ENCODE peak calls at places on chromosomes 7 and 10, in ten cellular contexts. X, I, T, V, A, E, F, H, U and P are unnamed samples.

GRCh38 chr10:127041561-127041960 is 136.3 kb downstream of the DOCK1 start:
- DNase-seq in X (peak; percentile 90), I (no peak), T (no peak), V (no peak), A (peak; percentile 95), E (no peak), F (no peak), H (no peak), U (no peak), P (no peak)

GRCh38 chr7:151680810-151681209 is 161.1 kb upstream of the RHEB start:
- DNase-seq in X (no peak), I (no peak), T (no peak), V (no peak), A (peak; percentile 74), E (no peak), F (no peak), H (no peak), U (no peak), P (peak; percentile 87)

GRCh38 chr7:90709501-90710465 is 113.7 kb downstream of the CDK14 start:
- DNase-seq in X (peak; percentile 68), I (no peak), T (peak; percentile 89), V (peak; percentile 55), A (peak; percentile 78), E (no peak), F (no peak), H (no peak), U (peak; percentile 34), P (no peak)

GRCh38 chr7:30926323-30926722 is 14.7 kb downstream of the AQP1 start:
- DNase-seq in X (no peak), I (no peak), T (no peak), V (peak; percentile 7), A (no peak), E (no peak), F (peak; percentile 4), H (peak; percentile 31), U (peak; percentile 40), P (peak; percentile 41)

GRCh38 chr7:5484921-5485320 is 61.3 kb upstream of the TNRC18 start:
- DNase-seq in X (no peak), I (no peak), T (no peak), V (no peak), A (no peak), E (no peak), F (no peak), H (no peak), U (no peak), P (no peak)

GRCh38 chr7:104093127-104093526 is 103.7 kb upstream of the RELN start:
- DNase-seq in X (no peak), I (no peak), T (no peak), V (no peak), A (no peak), E (no peak), F (no peak), H (no peak), U (no peak), P (no peak)

GRCh38 chr7:50339990-50340500 is 35.5 kb downstream of the IKZF1 start:
- DNase-seq in X (no peak), I (peak; percentile 10), T (peak; percentile 76), V (no peak), A (no peak), E (no peak), F (peak; percentile 64), H (no peak), U (no peak), P (no peak)

GRCh38 chr10:11140963-11141362 is 123.3 kb downstream of the CELF2 start:
- DNase-seq in X (no peak), I (no peak), T (no peak), V (no peak), A (no peak), E (no peak), F (no peak), H (no peak), U (no peak), P (no peak)

DNA sequence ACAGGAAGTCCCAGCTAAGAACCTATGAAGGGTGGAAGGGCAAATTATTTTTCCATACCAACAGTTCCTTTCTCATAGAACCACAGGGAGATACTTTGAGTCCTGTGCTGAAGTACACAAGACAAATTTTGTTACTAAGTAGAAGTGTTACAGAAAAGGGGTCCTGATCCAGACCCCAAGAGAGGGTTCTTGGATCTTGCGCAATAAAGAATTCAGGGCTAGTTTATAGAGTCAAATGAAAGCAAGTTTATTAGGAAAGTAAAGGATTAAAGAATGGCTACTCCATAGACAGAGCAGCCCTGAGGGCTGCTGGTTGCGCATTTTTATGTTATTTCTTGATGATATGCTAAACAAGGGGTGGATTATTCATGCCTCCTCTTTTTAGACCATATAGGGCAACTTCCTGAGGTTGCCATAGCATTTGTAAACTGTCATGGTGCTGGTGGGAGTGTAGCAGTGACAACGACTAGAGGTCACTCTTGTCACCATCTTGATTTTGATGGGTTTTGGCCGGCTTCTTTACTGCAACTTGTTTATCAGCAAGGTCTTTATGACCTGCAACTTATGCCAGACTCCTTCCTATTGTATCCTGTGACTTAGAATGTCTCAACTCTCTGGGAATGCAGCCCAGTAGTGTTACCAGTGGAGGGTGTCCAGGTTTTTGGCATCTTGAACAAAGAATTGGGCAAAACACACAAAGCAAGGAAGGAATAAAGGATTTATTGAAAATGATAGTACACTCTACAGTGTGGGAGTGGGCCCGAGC is 409.4 kb downstream of the SH2D4B start:
- DNase-seq in X (no peak), I (no peak), T (no peak), V (no peak), A (no peak), E (no peak), F (no peak), H (no peak), U (peak; percentile 22), P (no peak)
- TF ChIP-seq CTCF in X (no peak), I (no peak), T (no peak), V (no peak), A (no peak), E (no peak), F (no peak), H (no peak), U (no peak), P (no peak)

GRCh38 chr7:34036972-34037792 is 131.8 kb downstream of the BMPER start:
- DNase-seq in X (no peak), I (no peak), T (no peak), V (no peak), A (no peak), E (peak; percentile 21), F (no peak), H (no peak), U (no peak), P (no peak)

GRCh38 chr7:34036069-34036920 is 131.0 kb downstream of the BMPER start:
- DNase-seq in X (peak; percentile 58), I (no peak), T (no peak), V (peak; percentile 55), A (peak; percentile 33), E (peak; percentile 84), F (no peak), H (no peak), U (peak; percentile 55), P (no peak)

GRCh38 chr7:34042406-34042805 is 137.1 kb downstream of the BMPER start:
- DNase-seq in X (peak; percentile 64), I (no peak), T (no peak), V (no peak), A (peak; percentile 49), E (no peak), F (no peak), H (no peak), U (no peak), P (no peak)

GRCh38 chr7:34041716-34042115 is 136.4 kb downstream of the BMPER start:
- DNase-seq in X (peak; percentile 55), I (no peak), T (no peak), V (no peak), A (peak; percentile 47), E (no peak), F (no peak), H (no peak), U (no peak), P (no peak)

DNA sequence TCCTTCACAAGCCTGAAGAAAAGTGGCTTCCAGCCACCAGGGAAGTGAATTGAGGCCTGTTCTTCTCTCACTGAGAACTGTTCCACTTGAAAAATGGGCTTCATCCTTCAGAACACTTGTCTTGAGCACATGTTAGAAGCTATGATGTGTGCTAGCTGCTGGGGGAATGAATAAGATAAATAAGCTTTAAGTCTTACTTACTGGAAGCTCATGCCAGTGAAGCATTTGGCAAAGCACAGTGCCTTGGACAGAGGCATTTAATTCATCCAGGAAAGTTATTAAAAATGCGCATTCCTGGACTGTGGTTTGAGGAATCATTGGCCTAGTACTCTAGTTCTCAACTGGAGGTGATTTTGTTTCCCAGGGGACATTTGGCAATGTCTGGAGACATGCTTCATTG is 133.7 kb downstream of the BMPER start:
- DNase-seq in X (peak; percentile 87), I (no peak), T (no peak), V (no peak), A (peak; percentile 48), E (no peak), F (no peak), H (no peak), U (no peak), P (no peak)
- H3K4me3 ChIP-seq in X (no peak overlapping the region), I (no peak overlapping the region), T (no peak overlapping the region), V (no peak overlapping the region), A (no peak overlapping the region), E (no peak overlapping the region), F (no peak overlapping the region), H (no peak overlapping the region), U (no peak overlapping the region), P (no peak overlapping the region)

DNA sequence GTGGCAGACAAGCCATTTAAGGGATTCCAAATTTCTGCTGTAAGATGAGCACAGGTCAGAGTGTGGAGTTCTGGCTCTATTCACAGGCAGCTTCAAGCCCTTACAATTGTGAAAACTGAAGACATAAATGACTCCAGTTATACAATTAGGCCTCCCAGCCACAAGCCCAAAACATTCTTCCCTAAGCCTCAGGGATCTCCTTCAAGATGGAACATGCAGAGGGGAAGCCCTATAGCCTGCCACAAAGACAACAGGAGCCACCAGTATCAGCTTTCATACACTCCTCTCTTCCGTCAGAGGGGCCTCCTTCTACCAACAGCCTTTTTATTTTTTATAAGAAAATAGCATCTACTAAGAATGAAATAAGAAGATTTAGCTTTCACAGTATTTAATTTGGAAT is 46.5 kb downstream of the DLD start:
- DNase-seq in X (no peak), I (no peak), T (no peak), V (no peak), A (no peak), E (no peak), F (no peak), H (no peak), U (no peak), P (no peak)
- H3K4me1 ChIP-seq in X (peaks cover 64% of the 10 kb centered on the region), I (peaks cover 40% of the 10 kb centered on the region), T (no peaks in the 10 kb centered on the region), V (peaks cover 16% of the 10 kb centered on the region), A (peaks cover 26% of the 10 kb centered on the region), E (no peaks in the 10 kb centered on the region), F (no peaks in the 10 kb centered on the region), H (no peaks in the 10 kb centered on the region), U (peaks cover 8% of the 10 kb centered on the region), P (peaks cover 6% of the 10 kb centered on the region)

GRCh38 chr7:137994091-137994688 is 7.7 kb downstream of the CREB3L2 start:
- DNase-seq in X (peak; percentile 44), I (no peak), T (no peak), V (no peak), A (no peak), E (no peak), F (no peak), H (no peak), U (no peak), P (no peak)

GRCh38 chr7:137992042-137992737 is 9.7 kb downstream of the CREB3L2 start:
- DNase-seq in X (peak; percentile 96), I (no peak), T (no peak), V (no peak), A (peak; percentile 97), E (peak; percentile 98), F (no peak), H (no peak), U (no peak), P (no peak)

GRCh38 chr7:137990251-137990901 is 11.5 kb downstream of the CREB3L2 start:
- DNase-seq in X (peak; percentile 98), I (no peak), T (no peak), V (no peak), A (peak; percentile 99), E (no peak), F (no peak), H (no peak), U (no peak), P (no peak)

GRCh38 chr7:137992738-137993394 is 9.0 kb downstream of the CREB3L2 start:
- DNase-seq in X (peak; percentile 95), I (no peak), T (no peak), V (peak; percentile 61), A (peak; percentile 97), E (peak; percentile 78), F (no peak), H (no peak), U (peak; percentile 59), P (no peak)

DNA sequence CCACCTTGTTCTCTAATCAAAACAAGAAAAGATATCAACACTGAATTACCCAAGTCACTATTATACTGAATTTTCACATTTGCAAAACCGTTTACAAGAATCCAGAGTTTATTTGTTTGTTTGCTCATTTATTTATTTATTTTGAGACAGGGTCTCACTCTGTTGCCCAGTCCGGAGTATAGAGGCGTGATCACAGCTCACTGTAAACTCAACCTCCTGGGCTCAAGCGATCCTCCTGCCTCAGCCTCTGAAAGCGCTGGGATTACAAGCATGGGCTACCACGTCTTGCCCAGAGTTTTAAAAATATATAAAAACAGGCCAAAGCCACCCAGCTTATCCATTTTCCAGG is 8.5 kb downstream of the CREB3L2 start:
- DNase-seq in X (no peak), I (no peak), T (no peak), V (no peak), A (no peak), E (no peak), F (no peak), H (no peak), U (no peak), P (no peak)
- TF ChIP-seq CTCF in X (no peak), I (no peak), T (no peak), V (no peak), A (no peak), E (no peak), F (no peak), H (no peak), U (no peak), P (no peak)